ENCODE peak calls at places on chromosomes 7 and 10, in four cellular contexts. One of them, this sample, is unnamed.

GRCh38 chr10:52776471-52776903 is 3.9 kb upstream of the MBL2 start:
- DNase-seq in K562: no peak
- DNase-seq in HepG2: peak; percentile 64
- DNase-seq in SK-N-SH: no peak
- DNase-seq in this sample: no peak

GRCh38 chr7:104960741-104961479 is 53.1 kb upstream of the KMT2E start:
- DNase-seq in SK-N-SH: no peak
- DNase-seq in HepG2: no peak
- DNase-seq in K562: no peak
- DNase-seq in this sample: no peak

GRCh38 chr10:32112055-32112454 is 55.8 kb upstream of the KIF5B start:
- DNase-seq in SK-N-SH: no peak
- DNase-seq in HepG2: peak; percentile 50
- DNase-seq in K562: no peak
- DNase-seq in this sample: no peak

GRCh38 chr7:129285195-129285594 is 60.4 kb downstream of the AHCYL2 start:
- DNase-seq in SK-N-SH: no peak
- DNase-seq in K562: no peak
- DNase-seq in HepG2: no peak
- DNase-seq in this sample: no peak

GRCh38 chr7:47948096-47948790 is at the start of gene PKD1L1:
- DNase-seq in K562: no peak
- DNase-seq in HepG2: no peak
- DNase-seq in SK-N-SH: no peak
- DNase-seq in this sample: no peak

GRCh38 chr10:119724630-119725549 is 960 bp upstream of the INPP5F start:
- DNase-seq in SK-N-SH: no peak
- DNase-seq in K562: peak; percentile 55
- DNase-seq in HepG2: peak; percentile 37
- DNase-seq in this sample: no peak

GRCh38 chr10:42973870-42974692 is 102.8 kb upstream of the RET start:
- DNase-seq in HepG2: no peak
- DNase-seq in SK-N-SH: no peak
- DNase-seq in K562: no peak
- DNase-seq in this sample: no peak

GRCh38 chr7:2913760-2914387 is 69.8 kb upstream of the GNA12 start:
- DNase-seq in K562: no peak
- DNase-seq in HepG2: no peak
- DNase-seq in SK-N-SH: no peak
- DNase-seq in this sample: no peak

GRCh38 chr7:110358028-110358427 is 732.9 kb upstream of the LRRN3 start:
- DNase-seq in K562: no peak
- DNase-seq in SK-N-SH: no peak
- DNase-seq in HepG2: no peak
- DNase-seq in this sample: no peak

GRCh38 chr10:50637003-50637579 is 13.3 kb upstream of the SGMS1 start:
- DNase-seq in HepG2: no peak
- DNase-seq in K562: no peak
- DNase-seq in SK-N-SH: no peak
- DNase-seq in this sample: no peak

GRCh38 chr10:69335063-69335587 is 56.8 kb downstream of the HK1 start:
- DNase-seq in SK-N-SH: no peak
- DNase-seq in HepG2: no peak
- DNase-seq in K562: peak; percentile 51
- DNase-seq in this sample: no peak

GRCh38 chr7:84790873-84791272 is 396.0 kb downstream of the SEMA3D start:
- DNase-seq in SK-N-SH: no peak
- DNase-seq in HepG2: no peak
- DNase-seq in K562: no peak
- DNase-seq in this sample: no peak

GRCh38 chr7:50781371-50781770 is 1.3 kb downstream of the GRB10 start:
- DNase-seq in HepG2: no peak
- DNase-seq in K562: no peak
- DNase-seq in SK-N-SH: no peak
- DNase-seq in this sample: no peak

DNA sequence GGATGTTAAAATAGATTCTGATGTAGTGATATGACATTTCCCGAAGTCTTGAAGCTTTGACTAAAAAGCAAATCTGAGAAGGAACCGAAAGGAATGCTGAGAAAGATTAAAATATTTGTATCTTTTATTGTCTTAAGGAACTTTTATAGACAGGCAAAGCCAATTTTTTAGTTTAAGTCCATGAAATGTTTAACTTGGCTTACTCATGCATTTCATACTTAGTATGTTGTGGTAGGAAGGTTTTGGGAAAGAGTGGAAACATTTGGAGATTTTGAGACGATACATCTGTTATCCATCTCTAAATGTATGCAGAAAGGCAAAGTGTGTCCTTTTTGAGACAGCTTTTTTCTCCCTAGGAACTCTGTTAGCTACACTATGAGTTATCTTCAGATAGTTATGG is 10.1 kb downstream of the TBC1D12 start:
- DNase-seq in K562: no peak
- DNase-seq in SK-N-SH: no peak
- DNase-seq in HepG2: no peak
- DNase-seq in this sample: no peak
- TF ChIP-seq FOXJ3 in K562: no peak
- TF ChIP-seq FOXJ3 in SK-N-SH: no peak
- TF ChIP-seq FOXJ3 in HepG2: no peak
- TF ChIP-seq FOXJ3 in this sample: no peak

GRCh38 chr7:82472966-82473365 is 29.4 kb upstream of the CACNA2D1 start:
- DNase-seq in K562: no peak
- DNase-seq in HepG2: no peak
- DNase-seq in SK-N-SH: no peak
- DNase-seq in this sample: no peak

GRCh38 chr7:82481499-82482097 is 38.0 kb upstream of the CACNA2D1 start:
- DNase-seq in SK-N-SH: peak; percentile 50
- DNase-seq in K562: peak; percentile 10
- DNase-seq in HepG2: peak; percentile 2
- DNase-seq in this sample: no peak

GRCh38 chr7:82477733-82478515 is 34.3 kb upstream of the CACNA2D1 start:
- DNase-seq in K562: no peak
- DNase-seq in SK-N-SH: no peak
- DNase-seq in HepG2: no peak
- DNase-seq in this sample: no peak
- TF ChIP-seq FOXJ3 in K562: no peak
- TF ChIP-seq FOXJ3 in SK-N-SH: no peak
- TF ChIP-seq FOXJ3 in HepG2: no peak
- TF ChIP-seq FOXJ3 in this sample: no peak

GRCh38 chr10:133378251-133379096 is 588 bp upstream of the PAOX start:
- DNase-seq in K562: peak; percentile 60
- DNase-seq in SK-N-SH: peak; percentile 82
- DNase-seq in HepG2: peak; percentile 46
- DNase-seq in this sample: peak; percentile 57
- TF ChIP-seq FOXJ3 in K562: no peak
- TF ChIP-seq FOXJ3 in SK-N-SH: no peak
- TF ChIP-seq FOXJ3 in HepG2: peak; percentile 27
- TF ChIP-seq FOXJ3 in this sample: no peak

DNA sequence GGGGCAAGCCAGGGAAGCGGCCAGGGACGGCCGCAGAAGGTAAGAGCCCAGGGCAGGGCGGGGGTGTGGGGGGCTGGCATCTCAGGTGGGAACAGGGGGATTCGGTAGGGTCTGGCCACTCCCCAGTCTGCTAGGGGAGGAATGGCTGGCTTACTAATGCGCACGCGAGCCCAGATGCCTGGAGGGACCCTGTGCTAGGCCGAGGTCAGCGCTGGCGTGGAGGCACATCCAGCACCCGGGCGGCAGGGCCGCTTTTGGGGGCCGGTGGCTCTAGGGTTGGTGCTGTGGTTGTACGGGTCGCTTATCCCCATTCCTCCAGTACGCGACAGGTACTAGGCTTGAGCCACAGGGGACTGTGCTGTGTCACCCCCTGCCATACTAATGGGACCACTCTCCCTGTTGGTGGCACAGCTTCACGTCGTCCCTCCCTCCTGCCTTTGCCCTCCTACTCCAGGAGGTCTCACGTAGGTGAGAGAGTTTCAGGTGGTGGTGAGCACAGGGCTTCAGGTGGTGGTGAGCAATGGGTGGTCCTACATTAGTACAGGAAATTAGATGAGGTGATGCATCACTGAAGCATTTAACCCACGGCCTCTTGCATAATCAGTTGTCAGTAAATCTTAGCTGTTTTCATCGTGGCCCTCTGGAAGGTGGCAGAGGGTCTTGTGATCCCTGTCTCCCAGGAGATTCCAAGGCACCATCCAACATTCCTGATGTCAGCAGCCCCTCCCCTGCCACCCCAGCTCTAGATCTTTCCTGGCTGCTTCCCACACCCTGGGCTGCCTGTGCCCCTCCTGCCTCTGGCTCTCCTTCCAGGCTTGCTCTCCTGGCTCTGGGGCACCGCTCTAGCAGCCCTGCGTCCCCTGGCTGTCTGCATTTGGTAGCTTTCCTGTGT is 981 bp downstream of the AEBP1 start:
- DNase-seq in SK-N-SH: peak; percentile 80
- DNase-seq in K562: no peak
- DNase-seq in HepG2: no peak
- DNase-seq in this sample: peak; percentile 45
- TF ChIP-seq FOXJ3 in SK-N-SH: no peak
- TF ChIP-seq FOXJ3 in K562: no peak
- TF ChIP-seq FOXJ3 in HepG2: no peak
- TF ChIP-seq FOXJ3 in this sample: no peak

GRCh38 chr10:5550621-5551530 is 26.1 kb downstream of the CALML3 start:
- DNase-seq in K562: no peak
- DNase-seq in HepG2: no peak
- DNase-seq in SK-N-SH: no peak
- DNase-seq in this sample: peak; percentile 8

GRCh38 chr10:5547934-5548660 is 23.3 kb downstream of the CALML3 start:
- DNase-seq in SK-N-SH: no peak
- DNase-seq in HepG2: peak; percentile 97
- DNase-seq in K562: no peak
- DNase-seq in this sample: no peak

GRCh38 chr10:5549462-5550249 is 24.9 kb downstream of the CALML3 start:
- DNase-seq in SK-N-SH: no peak
- DNase-seq in HepG2: no peak
- DNase-seq in K562: no peak
- DNase-seq in this sample: no peak

GRCh38 chr10:5551531-5552375 is 27.0 kb downstream of the CALML3 start:
- DNase-seq in K562: peak; percentile 67
- DNase-seq in SK-N-SH: no peak
- DNase-seq in HepG2: no peak
- DNase-seq in this sample: peak; percentile 3

GRCh38 chr10:5550250-5550545 is 25.4 kb downstream of the CALML3 start:
- DNase-seq in SK-N-SH: no peak
- DNase-seq in K562: no peak
- DNase-seq in HepG2: no peak
- DNase-seq in this sample: peak; percentile 1
- TF ChIP-seq FOXJ3 in SK-N-SH: no peak
- TF ChIP-seq FOXJ3 in K562: no peak
- TF ChIP-seq FOXJ3 in HepG2: no peak
- TF ChIP-seq FOXJ3 in this sample: no peak

GRCh38 chr10:5581670-5582566 is 57.2 kb downstream of the CALML3 start:
- DNase-seq in SK-N-SH: no peak
- DNase-seq in K562: no peak
- DNase-seq in HepG2: no peak
- DNase-seq in this sample: no peak
- TF ChIP-seq FOXJ3 in SK-N-SH: no peak
- TF ChIP-seq FOXJ3 in K562: no peak
- TF ChIP-seq FOXJ3 in HepG2: no peak
- TF ChIP-seq FOXJ3 in this sample: no peak

GRCh38 chr10:6052247-6053221 is 9.6 kb downstream of the IL2RA start:
- DNase-seq in HepG2: no peak
- DNase-seq in SK-N-SH: no peak
- DNase-seq in K562: no peak
- DNase-seq in this sample: no peak
- TF ChIP-seq FOXJ3 in HepG2: no peak
- TF ChIP-seq FOXJ3 in SK-N-SH: no peak
- TF ChIP-seq FOXJ3 in K562: no peak
- TF ChIP-seq FOXJ3 in this sample: no peak

GRCh38 chr7:118045629-118046028 is 138.3 kb upstream of the LSM8 start:
- DNase-seq in SK-N-SH: no peak
- DNase-seq in HepG2: no peak
- DNase-seq in K562: no peak
- DNase-seq in this sample: no peak
- TF ChIP-seq FOXJ3 in SK-N-SH: no peak
- TF ChIP-seq FOXJ3 in HepG2: no peak
- TF ChIP-seq FOXJ3 in K562: no peak
- TF ChIP-seq FOXJ3 in this sample: no peak

This sample was measured in WTC11.